ENCODE peak calls at places on chromosomes 12 and 14, in eight cellular contexts. H, D, A, B, S, Q, U and I are unnamed samples.
A peak's percentile ranks its signal among the peaks of the same experiment; 100 is the strongest.

GRCh38 chr12:47844264-47845020 is 24.7 kb upstream of the HDAC7 start:
- DNase-seq in H (no peak), D (no peak), A (no peak), B (no peak), S (no peak), Q (no peak), U (no peak), I (no peak)

GRCh38 chr14:54282849-54283248 is 114.0 kb upstream of the CDKN3 start:
- DNase-seq in H (no peak), D (no peak), A (no peak), B (no peak), S (no peak), Q (no peak), U (no peak), I (no peak)

GRCh38 chr12:102468261-102468940 is 12.0 kb downstream of the IGF1 start:
- DNase-seq in H (no peak), D (no peak), A (no peak), B (no peak), S (no peak), Q (no peak), U (no peak), I (no peak)

GRCh38 chr12:41486718-41487117 is 298.6 kb downstream of the PDZRN4 start:
- DNase-seq in H (no peak), D (no peak), A (no peak), B (peak; percentile 10), S (no peak), Q (no peak), U (no peak), I (no peak)

GRCh38 chr12:5442251-5443006 is 10.5 kb downstream of the NTF3 start:
- DNase-seq in H (no peak), D (no peak), A (no peak), B (peak; percentile 17), S (no peak), Q (no peak), U (no peak), I (no peak)

GRCh38 chr14:22994762-22995275 is 12.5 kb upstream of the AJUBA start:
- DNase-seq in H (no peak), D (peak; percentile 75), A (peak; percentile 28), B (no peak), S (no peak), Q (no peak), U (no peak), I (no peak)

GRCh38 chr12:45244561-45245348 is 28.9 kb downstream of the ANO6 start:
- DNase-seq in H (no peak), D (no peak), A (no peak), B (no peak), S (no peak), Q (no peak), U (no peak), I (peak; percentile 60)

GRCh38 chr14:91778217-91778616 is 46.3 kb upstream of the CATSPERB start:
- DNase-seq in H (no peak), D (no peak), A (no peak), B (no peak), S (no peak), Q (no peak), U (no peak), I (no peak)

GRCh38 chr12:106434521-106434920 is 77.0 kb downstream of the POLR3B start:
- DNase-seq in H (no peak), D (no peak), A (no peak), B (no peak), S (no peak), Q (no peak), U (no peak), I (no peak)

GRCh38 chr12:50764116-50764860 is 387 bp downstream of the ATF1 start:
- DNase-seq in H (peak; percentile 84), D (no peak), A (peak; percentile 78), B (no peak), S (peak; percentile 82), Q (peak; percentile 81), U (peak; percentile 69), I (no peak)